ENCODE peak calls at places on chromosomes 4 and X, in seven cellular contexts. One of them, this sample, is unnamed.

GRCh38 chr4:39032218-39033085 is at the start of gene TMEM156:
- DNase-seq in NCI-H187: no peak
- DNase-seq in ACHN: peak; percentile 44
- DNase-seq in CD8-positive, alpha-beta memory T cell: no peak
- DNase-seq in sigmoid colon: no peak
- DNase-seq in activated CD8-positive, alpha-beta memory T cell treated with anti-CD3 and anti-CD28 coated beads, Interleukin-2, amount 50 U/mL, for 4 hours: peak; percentile 26
- DNase-seq in CD8-positive, alpha-beta T cell: no peak
- DNase-seq in this sample: peak; percentile 9

GRCh38 chr4:87916636-87917035 is 58.9 kb upstream of the SPP1 start:
- DNase-seq in NCI-H187: no peak
- DNase-seq in ACHN: no peak
- DNase-seq in CD8-positive, alpha-beta memory T cell: no peak
- DNase-seq in sigmoid colon: no peak
- DNase-seq in activated CD8-positive, alpha-beta memory T cell treated with anti-CD3 and anti-CD28 coated beads, Interleukin-2, amount 50 U/mL, for 4 hours: no peak
- DNase-seq in CD8-positive, alpha-beta T cell: no peak
- DNase-seq in this sample: no peak

GRCh38 chrX:23369037-23369436 is 34.4 kb downstream of the PTCHD1 start:
- DNase-seq in NCI-H187: no peak
- DNase-seq in ACHN: no peak
- DNase-seq in CD8-positive, alpha-beta memory T cell: no peak
- DNase-seq in sigmoid colon: no peak
- DNase-seq in activated CD8-positive, alpha-beta memory T cell treated with anti-CD3 and anti-CD28 coated beads, Interleukin-2, amount 50 U/mL, for 4 hours: no peak
- DNase-seq in CD8-positive, alpha-beta T cell: no peak
- DNase-seq in this sample: no peak

GRCh38 chr4:13173974-13174373 is 310.2 kb downstream of the RAB28 start:
- DNase-seq in NCI-H187: no peak
- DNase-seq in ACHN: no peak
- DNase-seq in CD8-positive, alpha-beta memory T cell: no peak
- DNase-seq in sigmoid colon: peak; percentile 94
- DNase-seq in activated CD8-positive, alpha-beta memory T cell treated with anti-CD3 and anti-CD28 coated beads, Interleukin-2, amount 50 U/mL, for 4 hours: no peak
- DNase-seq in CD8-positive, alpha-beta T cell: no peak
- DNase-seq in this sample: no peak

GRCh38 chrX:19602866-19603620 is 87.7 kb upstream of the MAP3K15 start:
- DNase-seq in NCI-H187: no peak
- DNase-seq in ACHN: peak; percentile 43
- DNase-seq in CD8-positive, alpha-beta memory T cell: no peak
- DNase-seq in sigmoid colon: no peak
- DNase-seq in activated CD8-positive, alpha-beta memory T cell treated with anti-CD3 and anti-CD28 coated beads, Interleukin-2, amount 50 U/mL, for 4 hours: no peak
- DNase-seq in CD8-positive, alpha-beta T cell: no peak
- DNase-seq in this sample: no peak

GRCh38 chr4:134388351-134388750 is 186.8 kb upstream of the PABPC4L start:
- DNase-seq in NCI-H187: no peak
- DNase-seq in ACHN: no peak
- DNase-seq in CD8-positive, alpha-beta memory T cell: no peak
- DNase-seq in sigmoid colon: no peak
- DNase-seq in activated CD8-positive, alpha-beta memory T cell treated with anti-CD3 and anti-CD28 coated beads, Interleukin-2, amount 50 U/mL, for 4 hours: no peak
- DNase-seq in CD8-positive, alpha-beta T cell: no peak
- DNase-seq in this sample: no peak

GRCh38 chr4:83548151-83548905 is 12.4 kb downstream of the GPAT3 start:
- DNase-seq in NCI-H187: no peak
- DNase-seq in ACHN: peak; percentile 90
- DNase-seq in CD8-positive, alpha-beta memory T cell: peak; percentile 85
- DNase-seq in sigmoid colon: peak; percentile 78
- DNase-seq in activated CD8-positive, alpha-beta memory T cell treated with anti-CD3 and anti-CD28 coated beads, Interleukin-2, amount 50 U/mL, for 4 hours: peak; percentile 59
- DNase-seq in CD8-positive, alpha-beta T cell: peak; percentile 67
- DNase-seq in this sample: peak; percentile 6

GRCh38 chrX:131792789-131793462 is 230.2 kb upstream of the STK26 start:
- DNase-seq in NCI-H187: peak; percentile 84
- DNase-seq in ACHN: no peak
- DNase-seq in CD8-positive, alpha-beta memory T cell: no peak
- DNase-seq in sigmoid colon: peak; percentile 95
- DNase-seq in activated CD8-positive, alpha-beta memory T cell treated with anti-CD3 and anti-CD28 coated beads, Interleukin-2, amount 50 U/mL, for 4 hours: peak; percentile 87
- DNase-seq in CD8-positive, alpha-beta T cell: peak; percentile 91
- DNase-seq in this sample: peak; percentile 86

GRCh38 chr4:20847124-20847747 is 147.0 kb downstream of the PACRGL start:
- DNase-seq in NCI-H187: no peak
- DNase-seq in ACHN: no peak
- DNase-seq in CD8-positive, alpha-beta memory T cell: no peak
- DNase-seq in sigmoid colon: no peak
- DNase-seq in activated CD8-positive, alpha-beta memory T cell treated with anti-CD3 and anti-CD28 coated beads, Interleukin-2, amount 50 U/mL, for 4 hours: no peak
- DNase-seq in CD8-positive, alpha-beta T cell: no peak
- DNase-seq in this sample: no peak

GRCh38 chrX:2967998-2968909 is 38.1 kb upstream of the ARSH start:
- DNase-seq in NCI-H187: no peak
- DNase-seq in ACHN: no peak
- DNase-seq in CD8-positive, alpha-beta memory T cell: no peak
- DNase-seq in sigmoid colon: no peak
- DNase-seq in activated CD8-positive, alpha-beta memory T cell treated with anti-CD3 and anti-CD28 coated beads, Interleukin-2, amount 50 U/mL, for 4 hours: no peak
- DNase-seq in CD8-positive, alpha-beta T cell: no peak
- DNase-seq in this sample: no peak

GRCh38 chrX:33434256-33435092 is 223.1 kb upstream of the DMD start:
- DNase-seq in NCI-H187: no peak
- DNase-seq in ACHN: peak; percentile 38
- DNase-seq in CD8-positive, alpha-beta memory T cell: no peak
- DNase-seq in sigmoid colon: peak; percentile 73
- DNase-seq in activated CD8-positive, alpha-beta memory T cell treated with anti-CD3 and anti-CD28 coated beads, Interleukin-2, amount 50 U/mL, for 4 hours: peak; percentile 37
- DNase-seq in CD8-positive, alpha-beta T cell: no peak
- DNase-seq in this sample: peak; percentile 34

GRCh38 chr4:185920171-185920570 is 108.2 kb upstream of the SORBS2 start:
- DNase-seq in NCI-H187: no peak
- DNase-seq in ACHN: no peak
- DNase-seq in CD8-positive, alpha-beta memory T cell: no peak
- DNase-seq in sigmoid colon: no peak
- DNase-seq in activated CD8-positive, alpha-beta memory T cell treated with anti-CD3 and anti-CD28 coated beads, Interleukin-2, amount 50 U/mL, for 4 hours: no peak
- DNase-seq in CD8-positive, alpha-beta T cell: no peak
- DNase-seq in this sample: no peak

This sample was measured in T-helper 9 cell.